ENCODE peak calls at places on chromosomes 7 and 10, in nine cellular contexts. One of them, this sample, is unnamed.

GRCh38 chr10:47318706-47319105 is 3.5 kb upstream of the GDF2 start:
- DNase-seq in KG1: no peak
- DNase-seq in astrocyte of the spinal cord: no peak
- DNase-seq in T follicular helper cell: no peak
- DNase-seq in mesothelial cell of epicardium: no peak
- DNase-seq in HT1080: peak
- DNase-seq in glutamatergic neuron: no peak
- DNase-seq in DMS153: no peak
- DNase-seq in activated CD8-positive, alpha-beta memory T cell treated with anti-CD3 and anti-CD28 coated beads for 1 hour: no peak
- DNase-seq in this sample: peak

GRCh38 chr10:71230656-71231025 is 18.3 kb downstream of the UNC5B start:
- DNase-seq in KG1: no peak
- DNase-seq in astrocyte of the spinal cord: no peak
- DNase-seq in T follicular helper cell: no peak
- DNase-seq in mesothelial cell of epicardium: no peak
- DNase-seq in HT1080: no peak
- DNase-seq in glutamatergic neuron: no peak
- DNase-seq in DMS153: no peak
- DNase-seq in activated CD8-positive, alpha-beta memory T cell treated with anti-CD3 and anti-CD28 coated beads for 1 hour: no peak
- DNase-seq in this sample: no peak

GRCh38 chr10:132684164-132684891 is 101.6 kb downstream of the NKX6-2 start:
- DNase-seq in KG1: peak
- DNase-seq in astrocyte of the spinal cord: peak
- DNase-seq in T follicular helper cell: no peak
- DNase-seq in mesothelial cell of epicardium: no peak
- DNase-seq in HT1080: peak
- DNase-seq in glutamatergic neuron: no peak
- DNase-seq in DMS153: no peak
- DNase-seq in activated CD8-positive, alpha-beta memory T cell treated with anti-CD3 and anti-CD28 coated beads for 1 hour: no peak
- DNase-seq in this sample: peak

GRCh38 chr10:112914288-112914952 is 35.6 kb upstream of the TCF7L2 start:
- DNase-seq in KG1: no peak
- DNase-seq in astrocyte of the spinal cord: no peak
- DNase-seq in T follicular helper cell: no peak
- DNase-seq in mesothelial cell of epicardium: no peak
- DNase-seq in HT1080: no peak
- DNase-seq in glutamatergic neuron: no peak
- DNase-seq in DMS153: no peak
- DNase-seq in activated CD8-positive, alpha-beta memory T cell treated with anti-CD3 and anti-CD28 coated beads for 1 hour: no peak
- DNase-seq in this sample: no peak

GRCh38 chr10:110815354-110816004 is 56.2 kb upstream of the PDCD4 start:
- DNase-seq in KG1: no peak
- DNase-seq in astrocyte of the spinal cord: no peak
- DNase-seq in T follicular helper cell: no peak
- DNase-seq in mesothelial cell of epicardium: no peak
- DNase-seq in HT1080: no peak
- DNase-seq in glutamatergic neuron: no peak
- DNase-seq in DMS153: no peak
- DNase-seq in activated CD8-positive, alpha-beta memory T cell treated with anti-CD3 and anti-CD28 coated beads for 1 hour: no peak
- DNase-seq in this sample: no peak

GRCh38 chr7:104179178-104179577 is 28.6 kb downstream of the ORC5 start:
- DNase-seq in KG1: no peak
- DNase-seq in astrocyte of the spinal cord: peak
- DNase-seq in T follicular helper cell: no peak
- DNase-seq in mesothelial cell of epicardium: no peak
- DNase-seq in HT1080: no peak
- DNase-seq in glutamatergic neuron: no peak
- DNase-seq in DMS153: no peak
- DNase-seq in activated CD8-positive, alpha-beta memory T cell treated with anti-CD3 and anti-CD28 coated beads for 1 hour: no peak
- DNase-seq in this sample: no peak

GRCh38 chr10:97805960-97806359 is 34.2 kb upstream of the SFRP5 start:
- DNase-seq in KG1: no peak
- DNase-seq in astrocyte of the spinal cord: no peak
- DNase-seq in T follicular helper cell: no peak
- DNase-seq in mesothelial cell of epicardium: no peak
- DNase-seq in HT1080: no peak
- DNase-seq in glutamatergic neuron: no peak
- DNase-seq in DMS153: no peak
- DNase-seq in activated CD8-positive, alpha-beta memory T cell treated with anti-CD3 and anti-CD28 coated beads for 1 hour: no peak
- DNase-seq in this sample: no peak

GRCh38 chr7:55377162-55377810 is 12.1 kb downstream of the LANCL2 start:
- DNase-seq in KG1: no peak
- DNase-seq in astrocyte of the spinal cord: no peak
- DNase-seq in T follicular helper cell: no peak
- DNase-seq in mesothelial cell of epicardium: no peak
- DNase-seq in HT1080: no peak
- DNase-seq in glutamatergic neuron: no peak
- DNase-seq in DMS153: no peak
- DNase-seq in activated CD8-positive, alpha-beta memory T cell treated with anti-CD3 and anti-CD28 coated beads for 1 hour: no peak
- DNase-seq in this sample: no peak

GRCh38 chr7:116687801-116688201 is 15.8 kb downstream of the MET start:
- DNase-seq in KG1: no peak
- DNase-seq in astrocyte of the spinal cord: peak
- DNase-seq in T follicular helper cell: no peak
- DNase-seq in mesothelial cell of epicardium: no peak
- DNase-seq in HT1080: peak
- DNase-seq in glutamatergic neuron: no peak
- DNase-seq in DMS153: no peak
- DNase-seq in activated CD8-positive, alpha-beta memory T cell treated with anti-CD3 and anti-CD28 coated beads for 1 hour: no peak
- DNase-seq in this sample: peak

GRCh38 chr10:34280599-34281374 is 534.3 kb downstream of the PARD3 start:
- DNase-seq in KG1: no peak
- DNase-seq in astrocyte of the spinal cord: peak
- DNase-seq in T follicular helper cell: no peak
- DNase-seq in mesothelial cell of epicardium: no peak
- DNase-seq in HT1080: peak
- DNase-seq in glutamatergic neuron: no peak
- DNase-seq in DMS153: no peak
- DNase-seq in activated CD8-positive, alpha-beta memory T cell treated with anti-CD3 and anti-CD28 coated beads for 1 hour: no peak
- DNase-seq in this sample: no peak

GRCh38 chr10:130745831-130746230 is 565.7 kb downstream of the TCERG1L start:
- DNase-seq in KG1: no peak
- DNase-seq in astrocyte of the spinal cord: no peak
- DNase-seq in T follicular helper cell: no peak
- DNase-seq in mesothelial cell of epicardium: no peak
- DNase-seq in HT1080: no peak
- DNase-seq in glutamatergic neuron: no peak
- DNase-seq in DMS153: no peak
- DNase-seq in activated CD8-positive, alpha-beta memory T cell treated with anti-CD3 and anti-CD28 coated beads for 1 hour: no peak
- DNase-seq in this sample: no peak

GRCh38 chr7:158588085-158588877 is 658 bp upstream of the PTPRN2 start:
- DNase-seq in KG1: no peak
- DNase-seq in astrocyte of the spinal cord: no peak
- DNase-seq in T follicular helper cell: no peak
- DNase-seq in mesothelial cell of epicardium: no peak
- DNase-seq in HT1080: no peak
- DNase-seq in glutamatergic neuron: no peak
- DNase-seq in DMS153: no peak
- DNase-seq in activated CD8-positive, alpha-beta memory T cell treated with anti-CD3 and anti-CD28 coated beads for 1 hour: no peak
- DNase-seq in this sample: no peak

GRCh38 chr7:64045301-64046040 is at the start of gene ZNF727:
- DNase-seq in KG1: peak
- DNase-seq in astrocyte of the spinal cord: no peak
- DNase-seq in T follicular helper cell: no peak
- DNase-seq in mesothelial cell of epicardium: no peak
- DNase-seq in HT1080: no peak
- DNase-seq in glutamatergic neuron: no peak
- DNase-seq in DMS153: no peak
- DNase-seq in activated CD8-positive, alpha-beta memory T cell treated with anti-CD3 and anti-CD28 coated beads for 1 hour: no peak
- DNase-seq in this sample: no peak

GRCh38 chr7:142553216-142553615 is 196.1 kb upstream of the PRSS1 start:
- DNase-seq in KG1: no peak
- DNase-seq in astrocyte of the spinal cord: no peak
- DNase-seq in T follicular helper cell: no peak
- DNase-seq in mesothelial cell of epicardium: no peak
- DNase-seq in HT1080: no peak
- DNase-seq in glutamatergic neuron: no peak
- DNase-seq in DMS153: no peak
- DNase-seq in activated CD8-positive, alpha-beta memory T cell treated with anti-CD3 and anti-CD28 coated beads for 1 hour: no peak
- DNase-seq in this sample: no peak

GRCh38 chr7:9778367-9778766 is 1195.3 kb upstream of the PHF14 start:
- DNase-seq in KG1: no peak
- DNase-seq in astrocyte of the spinal cord: no peak
- DNase-seq in T follicular helper cell: no peak
- DNase-seq in mesothelial cell of epicardium: no peak
- DNase-seq in HT1080: no peak
- DNase-seq in glutamatergic neuron: no peak
- DNase-seq in DMS153: no peak
- DNase-seq in activated CD8-positive, alpha-beta memory T cell treated with anti-CD3 and anti-CD28 coated beads for 1 hour: no peak
- DNase-seq in this sample: no peak

GRCh38 chr10:6621536-6621935 is 41.5 kb upstream of the PRKCQ start:
- DNase-seq in KG1: no peak
- DNase-seq in astrocyte of the spinal cord: no peak
- DNase-seq in T follicular helper cell: no peak
- DNase-seq in mesothelial cell of epicardium: no peak
- DNase-seq in HT1080: no peak
- DNase-seq in glutamatergic neuron: no peak
- DNase-seq in DMS153: peak
- DNase-seq in activated CD8-positive, alpha-beta memory T cell treated with anti-CD3 and anti-CD28 coated beads for 1 hour: no peak
- DNase-seq in this sample: peak

GRCh38 chr10:73358331-73359279 is at the start of gene CFAP70:
- DNase-seq in KG1: peak
- DNase-seq in astrocyte of the spinal cord: peak
- DNase-seq in T follicular helper cell: peak
- DNase-seq in mesothelial cell of epicardium: peak
- DNase-seq in HT1080: peak
- DNase-seq in glutamatergic neuron: peak
- DNase-seq in DMS153: peak
- DNase-seq in activated CD8-positive, alpha-beta memory T cell treated with anti-CD3 and anti-CD28 coated beads for 1 hour: peak
- DNase-seq in this sample: peak

GRCh38 chr7:1883031-1883761 is 213.1 kb downstream of the ELFN1 start:
- DNase-seq in KG1: no peak
- DNase-seq in astrocyte of the spinal cord: peak
- DNase-seq in T follicular helper cell: no peak
- DNase-seq in mesothelial cell of epicardium: no peak
- DNase-seq in HT1080: peak
- DNase-seq in glutamatergic neuron: peak
- DNase-seq in DMS153: no peak
- DNase-seq in activated CD8-positive, alpha-beta memory T cell treated with anti-CD3 and anti-CD28 coated beads for 1 hour: no peak
- DNase-seq in this sample: peak

GRCh38 chr7:155809332-155809946 is 2.8 kb downstream of the SHH start:
- DNase-seq in KG1: no peak
- DNase-seq in astrocyte of the spinal cord: no peak
- DNase-seq in T follicular helper cell: no peak
- DNase-seq in mesothelial cell of epicardium: no peak
- DNase-seq in HT1080: no peak
- DNase-seq in glutamatergic neuron: no peak
- DNase-seq in DMS153: no peak
- DNase-seq in activated CD8-positive, alpha-beta memory T cell treated with anti-CD3 and anti-CD28 coated beads for 1 hour: no peak
- DNase-seq in this sample: no peak

GRCh38 chr10:127041561-127041960 is 136.3 kb downstream of the DOCK1 start:
- DNase-seq in KG1: no peak
- DNase-seq in astrocyte of the spinal cord: peak
- DNase-seq in T follicular helper cell: no peak
- DNase-seq in mesothelial cell of epicardium: no peak
- DNase-seq in HT1080: peak
- DNase-seq in glutamatergic neuron: no peak
- DNase-seq in DMS153: no peak
- DNase-seq in activated CD8-positive, alpha-beta memory T cell treated with anti-CD3 and anti-CD28 coated beads for 1 hour: no peak
- DNase-seq in this sample: no peak

GRCh38 chr7:16743207-16743606 is 10.3 kb upstream of the TSPAN13 start:
- DNase-seq in KG1: no peak
- DNase-seq in astrocyte of the spinal cord: no peak
- DNase-seq in T follicular helper cell: no peak
- DNase-seq in mesothelial cell of epicardium: no peak
- DNase-seq in HT1080: peak
- DNase-seq in glutamatergic neuron: no peak
- DNase-seq in DMS153: no peak
- DNase-seq in activated CD8-positive, alpha-beta memory T cell treated with anti-CD3 and anti-CD28 coated beads for 1 hour: no peak
- DNase-seq in this sample: no peak

GRCh38 chr10:49474901-49475300 is 64.0 kb downstream of the ERCC6 start:
- DNase-seq in KG1: no peak
- DNase-seq in astrocyte of the spinal cord: no peak
- DNase-seq in T follicular helper cell: no peak
- DNase-seq in mesothelial cell of epicardium: no peak
- DNase-seq in HT1080: peak
- DNase-seq in glutamatergic neuron: no peak
- DNase-seq in DMS153: no peak
- DNase-seq in activated CD8-positive, alpha-beta memory T cell treated with anti-CD3 and anti-CD28 coated beads for 1 hour: no peak
- DNase-seq in this sample: no peak

GRCh38 chr10:43395571-43396060 is 13.4 kb downstream of the HNRNPF start:
- DNase-seq in KG1: no peak
- DNase-seq in astrocyte of the spinal cord: peak
- DNase-seq in T follicular helper cell: no peak
- DNase-seq in mesothelial cell of epicardium: peak
- DNase-seq in HT1080: peak
- DNase-seq in glutamatergic neuron: peak
- DNase-seq in DMS153: no peak
- DNase-seq in activated CD8-positive, alpha-beta memory T cell treated with anti-CD3 and anti-CD28 coated beads for 1 hour: no peak
- DNase-seq in this sample: no peak

GRCh38 chr7:85659364-85659763 is 472.5 kb upstream of the SEMA3D start:
- DNase-seq in KG1: no peak
- DNase-seq in astrocyte of the spinal cord: no peak
- DNase-seq in T follicular helper cell: no peak
- DNase-seq in mesothelial cell of epicardium: no peak
- DNase-seq in HT1080: peak
- DNase-seq in glutamatergic neuron: no peak
- DNase-seq in DMS153: no peak
- DNase-seq in activated CD8-positive, alpha-beta memory T cell treated with anti-CD3 and anti-CD28 coated beads for 1 hour: no peak
- DNase-seq in this sample: no peak

GRCh38 chr10:55822096-55822495 is 539.0 kb downstream of the ZWINT start:
- DNase-seq in KG1: no peak
- DNase-seq in astrocyte of the spinal cord: no peak
- DNase-seq in T follicular helper cell: no peak
- DNase-seq in mesothelial cell of epicardium: no peak
- DNase-seq in HT1080: no peak
- DNase-seq in glutamatergic neuron: no peak
- DNase-seq in DMS153: no peak
- DNase-seq in activated CD8-positive, alpha-beta memory T cell treated with anti-CD3 and anti-CD28 coated beads for 1 hour: no peak
- DNase-seq in this sample: no peak

GRCh38 chr10:44380829-44381600 is 3.9 kb downstream of the CXCL12 start:
- DNase-seq in KG1: no peak
- DNase-seq in astrocyte of the spinal cord: no peak
- DNase-seq in T follicular helper cell: no peak
- DNase-seq in mesothelial cell of epicardium: no peak
- DNase-seq in HT1080: no peak
- DNase-seq in glutamatergic neuron: no peak
- DNase-seq in DMS153: no peak
- DNase-seq in activated CD8-positive, alpha-beta memory T cell treated with anti-CD3 and anti-CD28 coated beads for 1 hour: no peak
- DNase-seq in this sample: no peak

GRCh38 chr10:12720217-12720981 is 281.1 kb downstream of the CCDC3 start:
- DNase-seq in KG1: no peak
- DNase-seq in astrocyte of the spinal cord: peak
- DNase-seq in T follicular helper cell: no peak
- DNase-seq in mesothelial cell of epicardium: no peak
- DNase-seq in HT1080: peak
- DNase-seq in glutamatergic neuron: no peak
- DNase-seq in DMS153: peak
- DNase-seq in activated CD8-positive, alpha-beta memory T cell treated with anti-CD3 and anti-CD28 coated beads for 1 hour: no peak
- DNase-seq in this sample: peak

GRCh38 chr7:109751241-109751640 is 1181.6 kb downstream of the DNAJB9 start:
- DNase-seq in KG1: no peak
- DNase-seq in astrocyte of the spinal cord: peak
- DNase-seq in T follicular helper cell: no peak
- DNase-seq in mesothelial cell of epicardium: no peak
- DNase-seq in HT1080: peak
- DNase-seq in glutamatergic neuron: no peak
- DNase-seq in DMS153: no peak
- DNase-seq in activated CD8-positive, alpha-beta memory T cell treated with anti-CD3 and anti-CD28 coated beads for 1 hour: no peak
- DNase-seq in this sample: peak

GRCh38 chr7:156764016-156764669 is 123.6 kb downstream of the RNF32 start:
- DNase-seq in KG1: no peak
- DNase-seq in astrocyte of the spinal cord: peak
- DNase-seq in T follicular helper cell: no peak
- DNase-seq in mesothelial cell of epicardium: peak
- DNase-seq in HT1080: peak
- DNase-seq in glutamatergic neuron: peak
- DNase-seq in DMS153: peak
- DNase-seq in activated CD8-positive, alpha-beta memory T cell treated with anti-CD3 and anti-CD28 coated beads for 1 hour: no peak
- DNase-seq in this sample: peak

GRCh38 chr7:8724080-8724718 is 290.8 kb downstream of the NXPH1 start:
- DNase-seq in KG1: no peak
- DNase-seq in astrocyte of the spinal cord: no peak
- DNase-seq in T follicular helper cell: no peak
- DNase-seq in mesothelial cell of epicardium: peak
- DNase-seq in HT1080: peak
- DNase-seq in glutamatergic neuron: peak
- DNase-seq in DMS153: peak
- DNase-seq in activated CD8-positive, alpha-beta memory T cell treated with anti-CD3 and anti-CD28 coated beads for 1 hour: no peak
- DNase-seq in this sample: peak

GRCh38 chr10:5396545-5396944 is 8.1 kb downstream of the TUBAL3 start:
- DNase-seq in KG1: no peak
- DNase-seq in astrocyte of the spinal cord: peak
- DNase-seq in T follicular helper cell: no peak
- DNase-seq in mesothelial cell of epicardium: no peak
- DNase-seq in HT1080: no peak
- DNase-seq in glutamatergic neuron: no peak
- DNase-seq in DMS153: no peak
- DNase-seq in activated CD8-positive, alpha-beta memory T cell treated with anti-CD3 and anti-CD28 coated beads for 1 hour: no peak
- DNase-seq in this sample: no peak

This sample was measured in SW480.